ENCODE peak calls at places on chromosomes 16 and 17, in four cellular contexts. A is HCT116, Q is cardiac muscle cell, M is omental fat pad. U is an unnamed sample.

GRCh38 chr17:68580236-68580903 is 20.8 kb downstream of the FAM20A start:
- DNase-seq in A (no peak), Q (peak; percentile 97), M (no peak), U (no peak)

GRCh38 chr17:44569459-44569858 is 12.2 kb downstream of the FZD2 start:
- DNase-seq in A (no peak), Q (no peak), M (no peak), U (no peak)

GRCh38 chr16:85568519-85568918 is 44.6 kb upstream of the GSE1 start:
- DNase-seq in A (no peak), Q (no peak), M (no peak), U (no peak)

GRCh38 chr17:50887705-50888245 is 21.6 kb upstream of the TOB1 start:
- DNase-seq in A (no peak), Q (no peak), M (no peak), U (no peak)

GRCh38 chr17:43702636-43703035 is 40.9 kb upstream of the MEOX1 start:
- DNase-seq in A (no peak), Q (no peak), M (no peak), U (no peak)

GRCh38 chr16:8572919-8573724 is 17.2 kb downstream of the TMEM114 start:
- DNase-seq in A (peak; percentile 29), Q (peak; percentile 68), M (no peak), U (no peak)

GRCh38 chr17:79104898-79105600 is 30.4 kb downstream of the ENGASE start:
- DNase-seq in A (no peak), Q (no peak), M (no peak), U (no peak)

GRCh38 chr17:6755731-6756184 is at the start of gene XAF1:
- DNase-seq in A (no peak), Q (peak; percentile 72), M (no peak), U (no peak)

GRCh38 chr17:75105269-75106080 is 4.3 kb upstream of the ARMC7 start:
- DNase-seq in A (no peak), Q (peak; percentile 47), M (no peak), U (no peak)

GRCh38 chr17:59372138-59372751 is 40.8 kb downstream of the YPEL2 start:
- DNase-seq in A (no peak), Q (peak; percentile 88), M (no peak), U (no peak)

GRCh38 chr16:67399218-67399733 is 6.0 kb upstream of the TPPP3 start:
- DNase-seq in A (no peak), Q (peak; percentile 33), M (no peak), U (no peak)

GRCh38 chr17:72362466-72363335 is 241.9 kb downstream of the SOX9 start:
- DNase-seq in A (no peak), Q (peak; percentile 47), M (no peak), U (no peak)

GRCh38 chr17:15999974-16000827 is 577 bp downstream of the TTC19 start:
- DNase-seq in A (no peak), Q (peak; percentile 44), M (no peak), U (no peak)

GRCh38 chr16:50640391-50640790 is 40.7 kb downstream of the SNX20 start:
- DNase-seq in A (no peak), Q (no peak), M (no peak), U (no peak)

GRCh38 chr17:36000730-36001108 is 634 bp downstream of the CCL15 start:
- DNase-seq in A (no peak), Q (no peak), M (no peak), U (no peak)

GRCh38 chr17:9472541-9472940 is 103.1 kb downstream of the STX8 start:
- DNase-seq in A (no peak), Q (peak; percentile 49), M (no peak), U (no peak)

GRCh38 chr16:16143038-16143763 is 80.1 kb downstream of the ABCC6 start:
- DNase-seq in A (no peak), Q (no peak), M (no peak), U (no peak)
- TF ChIP-seq CTCF in A (peak; percentile 71), Q (peak; percentile 34), M (no peak), U (peak; percentile 51)

GRCh38 chr16:65667013-65667578 is 545.2 kb upstream of the CDH11 start:
- DNase-seq in A (no peak), Q (peak; percentile 67), M (no peak), U (no peak)
- TF ChIP-seq CTCF in A (no peak), Q (peak; percentile 37), M (no peak), U (peak; percentile 60)

GRCh38 chr16:80554037-80554436 is 13.2 kb downstream of the DYNLRB2 start:
- DNase-seq in A (no peak), Q (no peak), M (no peak), U (no peak)

GRCh38 chr16:80557037-80557436 is 16.2 kb downstream of the DYNLRB2 start:
- DNase-seq in A (no peak), Q (no peak), M (no peak), U (no peak)

GRCh38 chr16:80556481-80556880 is 15.7 kb downstream of the DYNLRB2 start:
- DNase-seq in A (no peak), Q (no peak), M (no peak), U (no peak)

GRCh38 chr16:80547145-80547544 is 6.4 kb downstream of the DYNLRB2 start:
- DNase-seq in A (no peak), Q (no peak), M (no peak), U (no peak)

DNA sequence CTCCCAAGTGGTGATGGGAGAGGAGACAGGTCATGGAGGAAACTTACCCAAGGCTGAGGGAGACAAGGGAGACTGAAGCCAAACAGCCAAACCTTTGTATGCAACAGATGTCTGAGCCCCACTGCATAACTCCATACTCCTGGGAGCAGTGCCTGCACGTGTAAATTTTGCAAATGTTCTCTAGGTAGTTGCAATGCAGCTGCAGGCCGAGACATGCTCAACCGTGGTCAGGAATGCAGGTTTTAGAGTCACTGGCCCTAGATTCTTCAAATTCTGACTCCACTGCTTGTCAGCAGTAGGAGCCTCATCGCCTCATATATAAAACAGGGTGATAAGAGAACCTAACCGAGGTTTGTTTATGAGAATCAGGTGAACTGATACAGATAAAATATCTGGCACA is 11.5 kb downstream of the DYNLRB2 start:
- DNase-seq in A (no peak), Q (no peak), M (no peak), U (no peak)
- TF ChIP-seq CTCF in A (no peak), Q (no peak), M (no peak), U (no peak)

DNA sequence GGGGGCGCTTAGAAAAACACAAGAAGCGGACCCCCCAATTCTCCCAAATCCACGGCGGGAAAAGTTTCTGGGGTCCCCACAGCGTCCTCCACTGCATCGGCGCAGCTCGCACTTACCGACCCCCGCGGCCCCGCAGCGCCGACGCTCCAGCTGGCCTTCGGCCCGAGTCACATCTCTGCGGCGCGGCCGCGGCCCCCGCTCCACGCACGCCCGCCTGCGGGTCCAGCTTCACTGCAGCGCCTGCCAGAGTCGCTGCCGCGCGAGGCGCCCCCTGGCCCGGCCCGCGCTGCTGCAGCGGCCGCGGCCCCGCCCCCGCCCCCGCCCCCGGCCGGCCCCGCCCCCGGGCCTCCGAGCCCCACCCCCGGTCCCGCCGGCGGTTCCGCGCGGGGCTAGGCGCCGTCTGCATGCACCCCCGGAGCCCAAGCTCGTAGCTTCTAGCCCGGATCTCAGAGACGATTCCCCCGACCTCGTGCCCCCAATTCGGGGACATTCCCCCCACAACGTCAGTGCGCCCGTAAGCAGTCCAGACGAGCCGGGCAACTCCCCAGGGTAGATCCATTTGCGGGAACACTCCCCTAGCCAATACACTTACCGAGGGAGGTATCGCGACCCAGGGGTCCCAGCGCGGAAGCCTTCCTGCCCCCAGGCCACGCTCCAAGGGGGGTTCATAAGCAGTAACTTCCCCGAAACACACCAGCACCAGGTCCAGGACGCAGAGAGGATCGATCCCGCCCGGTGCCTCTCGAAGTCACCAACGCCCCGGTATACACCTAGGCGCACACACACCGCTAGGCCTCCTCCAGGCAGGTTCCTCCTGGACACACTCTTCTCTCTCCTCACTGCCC is at the start of gene GPRC5B:
- DNase-seq in A (no peak), Q (peak; percentile 58), M (no peak), U (peak; percentile 74)
- TF ChIP-seq CTCF in A (no peak), Q (no peak), M (no peak), U (peak; percentile 24)

DNA sequence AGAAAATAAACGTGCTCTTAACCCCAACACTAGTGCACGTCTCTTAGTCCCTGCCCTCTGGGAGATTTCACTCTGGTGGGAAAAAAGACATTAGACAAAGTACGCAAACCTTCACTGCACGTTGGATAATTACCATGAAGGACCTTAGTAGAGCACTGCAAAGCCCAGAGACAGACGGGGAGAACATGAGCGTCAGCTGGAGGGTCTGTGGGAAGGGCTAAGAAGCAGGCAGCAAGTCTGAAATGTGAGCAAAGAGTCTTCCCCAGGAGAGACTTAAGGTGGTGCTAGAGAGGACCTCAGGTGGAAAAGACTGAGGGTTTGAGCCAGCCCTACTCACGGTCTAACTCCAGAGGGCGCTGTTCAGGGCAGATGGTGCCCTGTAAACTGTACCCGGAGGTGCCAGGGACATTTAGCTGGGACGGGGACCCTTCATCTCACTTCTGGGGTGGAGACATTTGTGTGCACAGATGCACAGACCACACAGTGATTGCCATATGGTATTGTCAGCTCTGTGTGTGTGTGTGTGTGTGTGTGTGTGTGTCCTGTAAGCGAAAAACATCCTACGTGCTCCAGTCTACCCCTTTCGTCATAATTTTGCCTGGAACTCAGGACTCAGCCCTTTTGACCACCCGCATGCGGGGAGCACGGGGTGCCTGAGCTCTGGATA is 9.9 kb upstream of the STAC2 start:
- DNase-seq in A (peak; percentile 87), Q (peak; percentile 64), M (no peak), U (no peak)
- TF ChIP-seq CTCF in A (peak; percentile 99), Q (peak; percentile 73), M (no peak), U (peak; percentile 81)